ENCODE peak calls at places on chromosomes 6 and 20, in nine cellular contexts. H is HS-5; X is dorsolateral prefrontal cortex; C is A549; Y is left cardiac atrium; M is EH; F is OCI-LY7; D is stimulated activated naive B cell treated with anti-CD40 and anti-IgM and Interleukin-4, amounts not matched to agents 10 μg/mL and 1 μg/mL and 100 μg/mL, for 72 hours; T is NCI-H1417. J is an unnamed sample.

GRCh38 chr6:35049885-35050284 is 91.3 kb downstream of the TCP11 start:
- DNase-seq in H (no peak), X (peak), C (no peak), Y (no peak), M (peak), F (no peak), D (no peak), T (peak), J (peak)

GRCh38 chr20:3071610-3072529 is at the start of gene OXT:
- DNase-seq in H (no peak), X (no peak), C (no peak), Y (peak), M (peak), F (no peak), D (peak), T (peak), J (peak)

GRCh38 chr20:22684072-22684762 is 99.8 kb upstream of the FOXA2 start:
- DNase-seq in H (no peak), X (peak), C (peak), Y (peak), M (peak), F (peak), D (peak), T (peak), J (peak)

GRCh38 chr20:13397300-13397724 is 176.2 kb downstream of the ISM1 start:
- DNase-seq in H (no peak), X (no peak), C (no peak), Y (no peak), M (peak), F (no peak), D (no peak), T (no peak), J (no peak)

GRCh38 chr6:93721386-93722048 is 302.2 kb upstream of the EPHA7 start:
- DNase-seq in H (peak), X (no peak), C (peak), Y (no peak), M (no peak), F (peak), D (no peak), T (peak), J (no peak)

GRCh38 chr6:168113226-168113625 is 34.2 kb upstream of the FRMD1 start:
- DNase-seq in H (no peak), X (peak), C (no peak), Y (no peak), M (no peak), F (no peak), D (no peak), T (no peak), J (no peak)

GRCh38 chr6:7112741-7113313 is 5.1 kb downstream of the RREB1 start:
- DNase-seq in H (no peak), X (no peak), C (peak), Y (peak), M (no peak), F (no peak), D (peak), T (peak), J (peak)

GRCh38 chr6:45507156-45507555 is 129.4 kb upstream of the SUPT3H start:
- DNase-seq in H (no peak), X (no peak), C (no peak), Y (no peak), M (no peak), F (no peak), D (no peak), T (no peak), J (no peak)

GRCh38 chr6:88165877-88166492 is at the start of gene CNR1:
- DNase-seq in H (no peak), X (no peak), C (peak), Y (peak), M (peak), F (peak), D (peak), T (peak), J (no peak)

GRCh38 chr20:64260239-64260638 is 4.7 kb downstream of the PCMTD2 start:
- DNase-seq in H (no peak), X (no peak), C (no peak), Y (no peak), M (no peak), F (no peak), D (no peak), T (no peak), J (no peak)

GRCh38 chr6:150695652-150696051 is 96.0 kb downstream of the PLEKHG1 start:
- DNase-seq in H (no peak), X (no peak), C (no peak), Y (no peak), M (no peak), F (no peak), D (no peak), T (no peak), J (no peak)